ENCODE peak calls at places on chromosome 10, in six cellular contexts. D is GM12891, M is HepG2, G is K562, Z is H1, R is GM12878. J is an unnamed sample.

GRCh38 chr10:113045155-113046055 is 95.4 kb downstream of the TCF7L2 start:
- DNase-seq in D (no peak), M (no peak), G (no peak), Z (no peak), R (no peak), J (no peak)

GRCh38 chr10:122126763-122127659 is 138.0 kb downstream of the TACC2 start:
- DNase-seq in D (no peak), M (peak; percentile 30), G (no peak), Z (no peak), R (no peak), J (no peak)

GRCh38 chr10:88831709-88832108 is 19.9 kb downstream of the ANKRD22 start:
- DNase-seq in D (no peak), M (no peak), G (no peak), Z (no peak), R (no peak), J (no peak)

GRCh38 chr10:113126506-113127192 is 176.6 kb downstream of the TCF7L2 start:
- DNase-seq in D (peak; percentile 27), M (peak; percentile 15), G (no peak), Z (peak; percentile 71), R (no peak), J (no peak)

GRCh38 chr10:31765546-31765945 is 163.1 kb downstream of the ARHGAP12 start:
- DNase-seq in D (no peak), M (no peak), G (no peak), Z (no peak), R (no peak), J (no peak)

GRCh38 chr10:90417056-90417455 is 440.8 kb downstream of the HTR7 start:
- DNase-seq in D (no peak), M (peak; percentile 16), G (no peak), Z (no peak), R (no peak), J (no peak)

GRCh38 chr10:30170814-30171213 is 111.4 kb upstream of the JCAD start:
- DNase-seq in D (no peak), M (no peak), G (no peak), Z (no peak), R (no peak), J (no peak)

GRCh38 chr10:91022924-91023707 is 102.2 kb upstream of the ANKRD1 start:
- DNase-seq in D (no peak), M (no peak), G (no peak), Z (no peak), R (no peak), J (no peak)

GRCh38 chr10:31121074-31121685 is 89.5 kb upstream of the ZNF438 start:
- DNase-seq in D (no peak), M (no peak), G (no peak), Z (peak; percentile 14), R (no peak), J (no peak)

GRCh38 chr10:89959433-89960110 is 258.2 kb downstream of the KIF20B start:
- DNase-seq in D (no peak), M (no peak), G (no peak), Z (no peak), R (peak; percentile 57), J (no peak)

GRCh38 chr10:16063350-16063749 is 203.0 kb upstream of the MINDY3 start:
- DNase-seq in D (no peak), M (no peak), G (no peak), Z (no peak), R (no peak), J (no peak)

GRCh38 chr10:124741281-124741921 is 2.8 kb downstream of the FAM53B start:
- DNase-seq in D (peak; percentile 61), M (peak; percentile 80), G (peak; percentile 71), Z (peak; percentile 90), R (no peak), J (peak; percentile 63)

GRCh38 chr10:92124524-92125168 is 166.2 kb downstream of the CPEB3 start:
- DNase-seq in D (no peak), M (peak; percentile 73), G (no peak), Z (no peak), R (no peak), J (no peak)

GRCh38 chr10:86294346-86295265 is 72.0 kb downstream of the GRID1 start:
- DNase-seq in D (no peak), M (no peak), G (no peak), Z (peak; percentile 41), R (no peak), J (no peak)

GRCh38 chr10:109861051-109861450 is 62.3 kb downstream of the XPNPEP1 start:
- DNase-seq in D (no peak), M (no peak), G (no peak), Z (no peak), R (no peak), J (no peak)

GRCh38 chr10:45008524-45009161 is 7.9 kb downstream of the ZNF22 start:
- DNase-seq in D (no peak), M (peak; percentile 88), G (peak; percentile 68), Z (no peak), R (peak; percentile 35), J (no peak)

GRCh38 chr10:82908096-82908495 is 1033.1 kb downstream of the NRG3 start:
- DNase-seq in D (no peak), M (no peak), G (no peak), Z (no peak), R (no peak), J (no peak)

GRCh38 chr10:3783721-3784432 is 1.1 kb downstream of the KLF6 start:
- DNase-seq in D (no peak), M (peak; percentile 86), G (no peak), Z (peak; percentile 60), R (no peak), J (no peak)

GRCh38 chr10:94065344-94065743 is 71.6 kb downstream of the PLCE1 start:
- DNase-seq in D (no peak), M (no peak), G (no peak), Z (no peak), R (no peak), J (no peak)

GRCh38 chr10:20858292-20859124 is 38.6 kb downstream of the NEBL start:
- DNase-seq in D (no peak), M (peak; percentile 12), G (no peak), Z (no peak), R (no peak), J (no peak)

GRCh38 chr10:124378817-124379510 is 39.8 kb downstream of the OAT start:
- DNase-seq in D (no peak), M (no peak), G (no peak), Z (no peak), R (no peak), J (no peak)

GRCh38 chr10:14838582-14839304 is 637 bp downstream of the HSPA14 start:
- DNase-seq in D (peak; percentile 25), M (peak; percentile 18), G (peak; percentile 71), Z (peak; percentile 74), R (no peak), J (peak; percentile 29)

GRCh38 chr10:68628576-68629127 is 68.5 kb downstream of the TET1 start:
- DNase-seq in D (no peak), M (no peak), G (no peak), Z (no peak), R (no peak), J (no peak)

GRCh38 chr10:113278664-113279063 is 274.2 kb upstream of the HABP2 start:
- DNase-seq in D (no peak), M (no peak), G (no peak), Z (no peak), R (no peak), J (no peak)

GRCh38 chr10:124025152-124025551 is 68.2 kb downstream of the CHST15 start:
- DNase-seq in D (no peak), M (no peak), G (no peak), Z (no peak), R (no peak), J (no peak)

GRCh38 chr10:94591461-94592205 is 46.0 kb downstream of the HELLS start:
- DNase-seq in D (no peak), M (no peak), G (no peak), Z (no peak), R (peak; percentile 26), J (no peak)

GRCh38 chr10:50883624-50884023 is 1.8 kb downstream of the A1CF start:
- DNase-seq in D (no peak), M (peak; percentile 63), G (no peak), Z (no peak), R (no peak), J (no peak)

GRCh38 chr10:50884302-50884701 is 1.1 kb downstream of the A1CF start:
- DNase-seq in D (no peak), M (no peak), G (no peak), Z (no peak), R (no peak), J (no peak)

GRCh38 chr10:50885097-50885859 is at the start of gene A1CF:
- DNase-seq in D (no peak), M (peak; percentile 89), G (no peak), Z (no peak), R (no peak), J (no peak)

GRCh38 chr10:50882540-50882983 is 2.9 kb downstream of the A1CF start:
- DNase-seq in D (no peak), M (peak; percentile 89), G (no peak), Z (no peak), R (no peak), J (no peak)
- TF ChIP-seq POLR2A in D (no peak), M (no peak), G (no peak), Z (no peak), R (no peak), J (no peak)

GRCh38 chr10:24496066-24496465 is 227.6 kb downstream of the ARHGAP21 start:
- DNase-seq in D (no peak), M (no peak), G (no peak), Z (no peak), R (no peak), J (no peak)

GRCh38 chr10:24494777-24495176 is 228.9 kb downstream of the ARHGAP21 start:
- DNase-seq in D (no peak), M (no peak), G (no peak), Z (no peak), R (no peak), J (no peak)

GRCh38 chr10:24495666-24496065 is 228.0 kb downstream of the ARHGAP21 start:
- DNase-seq in D (no peak), M (no peak), G (no peak), Z (no peak), R (no peak), J (no peak)

GRCh38 chr10:24494236-24494635 is 229.5 kb downstream of the ARHGAP21 start:
- DNase-seq in D (no peak), M (no peak), G (no peak), Z (no peak), R (no peak), J (no peak)

GRCh38 chr10:24493168-24493567 is 230.5 kb downstream of the ARHGAP21 start:
- DNase-seq in D (no peak), M (no peak), G (no peak), Z (no peak), R (no peak), J (no peak)
- TF ChIP-seq POLR2AphosphoS5 in D (no peak), M (no peak), G (no peak), Z (no peak), R (no peak), J (no peak)

DNA sequence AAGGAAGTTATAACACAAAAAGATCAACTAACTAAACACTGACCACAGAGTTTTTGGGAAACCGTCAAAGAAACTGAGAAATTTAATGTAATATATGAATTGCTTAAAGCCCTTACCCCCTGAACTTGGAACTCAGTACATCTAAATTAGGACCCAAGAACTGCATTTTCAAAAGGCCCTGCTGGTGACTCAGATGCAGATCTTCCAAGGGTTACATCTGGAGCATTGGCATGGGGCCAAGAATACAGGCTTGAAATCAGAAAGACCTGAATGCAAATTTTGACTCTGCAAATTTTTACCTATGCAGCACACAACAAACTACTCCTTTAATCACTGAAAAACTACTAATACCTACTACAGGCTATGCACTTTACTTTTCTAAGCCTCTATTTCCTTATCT is 43.9 kb downstream of the NSUN6 start:
- DNase-seq in D (no peak), M (peak; percentile 37), G (peak; percentile 49), Z (no peak), R (no peak), J (no peak)
- TF ChIP-seq TAF1 in D (no peak), M (no peak), G (no peak), Z (no peak), R (no peak), J (no peak)

GRCh38 chr10:72223743-72224101 is 7.6 kb upstream of the ASCC1 start:
- DNase-seq in D (no peak), M (no peak), G (no peak), Z (no peak), R (no peak), J (no peak)
- TF ChIP-seq POLR2A in D (no peak), M (no peak), G (no peak), Z (no peak), R (no peak), J (no peak)

J was measured in GM12892.